ENCODE peak calls at places on chromosome X, in six cellular contexts. One of them, this sample, is unnamed.
A peak's percentile ranks its signal among the peaks of the same experiment; 100 is the strongest.

GRCh38 chrX:50707955-50708694 is 105.9 kb downstream of the SHROOM4 start:
- DNase-seq in A549: no peak
- DNase-seq in GF-D8: no peak
- DNase-seq in activated CD4-positive, alpha-beta T cell treated with anti-CD3 and anti-CD28 coated beads for 4 hours: no peak
- DNase-seq in AG10803: peak; percentile 63
- DNase-seq in stimulated activated CD4-positive, alpha-beta T cell treated with anti-CD3 and anti-CD28 coated beads, Interleukin-15, amount 100 ng/mL, for 1 hour: no peak
- DNase-seq in this sample: no peak

GRCh38 chrX:2650865-2651264 is 40.2 kb upstream of the CD99 start:
- DNase-seq in stimulated activated CD4-positive, alpha-beta T cell treated with anti-CD3 and anti-CD28 coated beads, Interleukin-15, amount 100 ng/mL, for 1 hour: no peak
- DNase-seq in GF-D8: no peak
- DNase-seq in AG10803: no peak
- DNase-seq in activated CD4-positive, alpha-beta T cell treated with anti-CD3 and anti-CD28 coated beads for 4 hours: no peak
- DNase-seq in A549: no peak
- DNase-seq in this sample: no peak

GRCh38 chrX:49829016-49829415 is at the start of gene PAGE4:
- DNase-seq in stimulated activated CD4-positive, alpha-beta T cell treated with anti-CD3 and anti-CD28 coated beads, Interleukin-15, amount 100 ng/mL, for 1 hour: no peak
- DNase-seq in activated CD4-positive, alpha-beta T cell treated with anti-CD3 and anti-CD28 coated beads for 4 hours: no peak
- DNase-seq in GF-D8: no peak
- DNase-seq in A549: peak; percentile 11
- DNase-seq in AG10803: no peak
- DNase-seq in this sample: no peak

GRCh38 chrX:41824551-41824950 is 98.8 kb downstream of the CASK start:
- DNase-seq in A549: peak; percentile 27
- DNase-seq in AG10803: peak; percentile 53
- DNase-seq in stimulated activated CD4-positive, alpha-beta T cell treated with anti-CD3 and anti-CD28 coated beads, Interleukin-15, amount 100 ng/mL, for 1 hour: no peak
- DNase-seq in activated CD4-positive, alpha-beta T cell treated with anti-CD3 and anti-CD28 coated beads for 4 hours: no peak
- DNase-seq in GF-D8: no peak
- DNase-seq in this sample: no peak

GRCh38 chrX:53084043-53084570 is 1.9 kb downstream of the TSPYL2 start:
- DNase-seq in GF-D8: no peak
- DNase-seq in activated CD4-positive, alpha-beta T cell treated with anti-CD3 and anti-CD28 coated beads for 4 hours: no peak
- DNase-seq in AG10803: no peak
- DNase-seq in A549: no peak
- DNase-seq in stimulated activated CD4-positive, alpha-beta T cell treated with anti-CD3 and anti-CD28 coated beads, Interleukin-15, amount 100 ng/mL, for 1 hour: no peak
- DNase-seq in this sample: no peak

GRCh38 chrX:130109429-130110378 is 593 bp downstream of the ELF4 start:
- DNase-seq in activated CD4-positive, alpha-beta T cell treated with anti-CD3 and anti-CD28 coated beads for 4 hours: no peak
- DNase-seq in stimulated activated CD4-positive, alpha-beta T cell treated with anti-CD3 and anti-CD28 coated beads, Interleukin-15, amount 100 ng/mL, for 1 hour: no peak
- DNase-seq in GF-D8: no peak
- DNase-seq in AG10803: peak; percentile 25
- DNase-seq in A549: peak; percentile 17
- DNase-seq in this sample: no peak

GRCh38 chrX:22272613-22273012 is at the start of gene CBLL2:
- DNase-seq in GF-D8: no peak
- DNase-seq in AG10803: no peak
- DNase-seq in A549: no peak
- DNase-seq in activated CD4-positive, alpha-beta T cell treated with anti-CD3 and anti-CD28 coated beads for 4 hours: no peak
- DNase-seq in stimulated activated CD4-positive, alpha-beta T cell treated with anti-CD3 and anti-CD28 coated beads, Interleukin-15, amount 100 ng/mL, for 1 hour: no peak
- DNase-seq in this sample: no peak

GRCh38 chrX:103362504-103362903 is 6.2 kb downstream of the TCEAL9 start:
- DNase-seq in stimulated activated CD4-positive, alpha-beta T cell treated with anti-CD3 and anti-CD28 coated beads, Interleukin-15, amount 100 ng/mL, for 1 hour: no peak
- DNase-seq in AG10803: peak; percentile 64
- DNase-seq in GF-D8: no peak
- DNase-seq in A549: peak; percentile 49
- DNase-seq in activated CD4-positive, alpha-beta T cell treated with anti-CD3 and anti-CD28 coated beads for 4 hours: no peak
- DNase-seq in this sample: no peak

GRCh38 chrX:108362026-108362425 is 76.2 kb downstream of the COL4A6 start:
- DNase-seq in A549: no peak
- DNase-seq in stimulated activated CD4-positive, alpha-beta T cell treated with anti-CD3 and anti-CD28 coated beads, Interleukin-15, amount 100 ng/mL, for 1 hour: no peak
- DNase-seq in GF-D8: no peak
- DNase-seq in activated CD4-positive, alpha-beta T cell treated with anti-CD3 and anti-CD28 coated beads for 4 hours: no peak
- DNase-seq in AG10803: no peak
- DNase-seq in this sample: no peak

GRCh38 chrX:134801267-134801666 is 143.0 kb upstream of the PLAC1 start:
- DNase-seq in AG10803: no peak
- DNase-seq in stimulated activated CD4-positive, alpha-beta T cell treated with anti-CD3 and anti-CD28 coated beads, Interleukin-15, amount 100 ng/mL, for 1 hour: no peak
- DNase-seq in GF-D8: no peak
- DNase-seq in A549: peak; percentile 10
- DNase-seq in activated CD4-positive, alpha-beta T cell treated with anti-CD3 and anti-CD28 coated beads for 4 hours: no peak
- DNase-seq in this sample: no peak

GRCh38 chrX:30957753-30958152 is 68.7 kb upstream of the TAB3 start:
- DNase-seq in AG10803: peak; percentile 59
- DNase-seq in stimulated activated CD4-positive, alpha-beta T cell treated with anti-CD3 and anti-CD28 coated beads, Interleukin-15, amount 100 ng/mL, for 1 hour: no peak
- DNase-seq in activated CD4-positive, alpha-beta T cell treated with anti-CD3 and anti-CD28 coated beads for 4 hours: no peak
- DNase-seq in GF-D8: no peak
- DNase-seq in A549: peak; percentile 37
- DNase-seq in this sample: no peak

GRCh38 chrX:71618303-71618721 is at the start of gene CXCR3:
- DNase-seq in A549: no peak
- DNase-seq in stimulated activated CD4-positive, alpha-beta T cell treated with anti-CD3 and anti-CD28 coated beads, Interleukin-15, amount 100 ng/mL, for 1 hour: peak; percentile 19
- DNase-seq in AG10803: no peak
- DNase-seq in GF-D8: peak; percentile 87
- DNase-seq in activated CD4-positive, alpha-beta T cell treated with anti-CD3 and anti-CD28 coated beads for 4 hours: peak; percentile 60
- DNase-seq in this sample: peak; percentile 52

GRCh38 chrX:13520931-13521330 is 48.5 kb upstream of the EGFL6 start:
- DNase-seq in stimulated activated CD4-positive, alpha-beta T cell treated with anti-CD3 and anti-CD28 coated beads, Interleukin-15, amount 100 ng/mL, for 1 hour: no peak
- DNase-seq in activated CD4-positive, alpha-beta T cell treated with anti-CD3 and anti-CD28 coated beads for 4 hours: no peak
- DNase-seq in AG10803: peak; percentile 70
- DNase-seq in A549: no peak
- DNase-seq in GF-D8: no peak
- DNase-seq in this sample: no peak

GRCh38 chrX:41332408-41332987 is 1.5 kb upstream of the DDX3X start:
- DNase-seq in A549: peak; percentile 49
- DNase-seq in GF-D8: no peak
- DNase-seq in AG10803: no peak
- DNase-seq in activated CD4-positive, alpha-beta T cell treated with anti-CD3 and anti-CD28 coated beads for 4 hours: no peak
- DNase-seq in stimulated activated CD4-positive, alpha-beta T cell treated with anti-CD3 and anti-CD28 coated beads, Interleukin-15, amount 100 ng/mL, for 1 hour: no peak
- DNase-seq in this sample: peak; percentile 55

GRCh38 chrX:32842053-32842452 is 369.3 kb downstream of the DMD start:
- DNase-seq in A549: no peak
- DNase-seq in AG10803: no peak
- DNase-seq in GF-D8: no peak
- DNase-seq in stimulated activated CD4-positive, alpha-beta T cell treated with anti-CD3 and anti-CD28 coated beads, Interleukin-15, amount 100 ng/mL, for 1 hour: no peak
- DNase-seq in activated CD4-positive, alpha-beta T cell treated with anti-CD3 and anti-CD28 coated beads for 4 hours: no peak
- DNase-seq in this sample: no peak

GRCh38 chrX:10619311-10620015 is 922 bp downstream of the MID1 start:
- DNase-seq in stimulated activated CD4-positive, alpha-beta T cell treated with anti-CD3 and anti-CD28 coated beads, Interleukin-15, amount 100 ng/mL, for 1 hour: no peak
- DNase-seq in A549: no peak
- DNase-seq in activated CD4-positive, alpha-beta T cell treated with anti-CD3 and anti-CD28 coated beads for 4 hours: no peak
- DNase-seq in GF-D8: no peak
- DNase-seq in AG10803: no peak
- DNase-seq in this sample: no peak

GRCh38 chrX:103530540-103530939 is 11.3 kb upstream of the RAB40A start:
- DNase-seq in GF-D8: no peak
- DNase-seq in A549: no peak
- DNase-seq in AG10803: peak; percentile 58
- DNase-seq in activated CD4-positive, alpha-beta T cell treated with anti-CD3 and anti-CD28 coated beads for 4 hours: no peak
- DNase-seq in stimulated activated CD4-positive, alpha-beta T cell treated with anti-CD3 and anti-CD28 coated beads, Interleukin-15, amount 100 ng/mL, for 1 hour: no peak
- DNase-seq in this sample: no peak

GRCh38 chrX:39750798-39751197 is 347.0 kb downstream of the BCOR start:
- DNase-seq in stimulated activated CD4-positive, alpha-beta T cell treated with anti-CD3 and anti-CD28 coated beads, Interleukin-15, amount 100 ng/mL, for 1 hour: no peak
- DNase-seq in A549: no peak
- DNase-seq in AG10803: no peak
- DNase-seq in GF-D8: peak; percentile 26
- DNase-seq in activated CD4-positive, alpha-beta T cell treated with anti-CD3 and anti-CD28 coated beads for 4 hours: no peak
- DNase-seq in this sample: no peak

GRCh38 chrX:30283456-30284200 is 25.6 kb downstream of the NR0B1 start:
- DNase-seq in A549: peak; percentile 93
- DNase-seq in AG10803: peak; percentile 82
- DNase-seq in stimulated activated CD4-positive, alpha-beta T cell treated with anti-CD3 and anti-CD28 coated beads, Interleukin-15, amount 100 ng/mL, for 1 hour: no peak
- DNase-seq in GF-D8: no peak
- DNase-seq in activated CD4-positive, alpha-beta T cell treated with anti-CD3 and anti-CD28 coated beads for 4 hours: no peak
- DNase-seq in this sample: no peak

GRCh38 chrX:16807548-16807947 is 21.3 kb downstream of the TXLNG start:
- DNase-seq in AG10803: peak; percentile 37
- DNase-seq in stimulated activated CD4-positive, alpha-beta T cell treated with anti-CD3 and anti-CD28 coated beads, Interleukin-15, amount 100 ng/mL, for 1 hour: no peak
- DNase-seq in A549: peak; percentile 12
- DNase-seq in activated CD4-positive, alpha-beta T cell treated with anti-CD3 and anti-CD28 coated beads for 4 hours: no peak
- DNase-seq in GF-D8: no peak
- DNase-seq in this sample: no peak

GRCh38 chrX:38117485-38117884 is 103.2 kb downstream of the SRPX start:
- DNase-seq in A549: no peak
- DNase-seq in GF-D8: no peak
- DNase-seq in activated CD4-positive, alpha-beta T cell treated with anti-CD3 and anti-CD28 coated beads for 4 hours: no peak
- DNase-seq in AG10803: no peak
- DNase-seq in stimulated activated CD4-positive, alpha-beta T cell treated with anti-CD3 and anti-CD28 coated beads, Interleukin-15, amount 100 ng/mL, for 1 hour: no peak
- DNase-seq in this sample: no peak

GRCh38 chrX:48992341-48992740 is 9.7 kb downstream of the GRIPAP1 start:
- DNase-seq in activated CD4-positive, alpha-beta T cell treated with anti-CD3 and anti-CD28 coated beads for 4 hours: no peak
- DNase-seq in stimulated activated CD4-positive, alpha-beta T cell treated with anti-CD3 and anti-CD28 coated beads, Interleukin-15, amount 100 ng/mL, for 1 hour: no peak
- DNase-seq in AG10803: no peak
- DNase-seq in GF-D8: no peak
- DNase-seq in A549: no peak
- DNase-seq in this sample: no peak

GRCh38 chrX:63961964-63962363 is 176.9 kb upstream of the ARHGEF9 start:
- DNase-seq in A549: no peak
- DNase-seq in AG10803: no peak
- DNase-seq in activated CD4-positive, alpha-beta T cell treated with anti-CD3 and anti-CD28 coated beads for 4 hours: no peak
- DNase-seq in stimulated activated CD4-positive, alpha-beta T cell treated with anti-CD3 and anti-CD28 coated beads, Interleukin-15, amount 100 ng/mL, for 1 hour: no peak
- DNase-seq in GF-D8: no peak
- DNase-seq in this sample: no peak

GRCh38 chrX:37796302-37796701 is 16.4 kb downstream of the CYBB start:
- DNase-seq in AG10803: no peak
- DNase-seq in activated CD4-positive, alpha-beta T cell treated with anti-CD3 and anti-CD28 coated beads for 4 hours: no peak
- DNase-seq in stimulated activated CD4-positive, alpha-beta T cell treated with anti-CD3 and anti-CD28 coated beads, Interleukin-15, amount 100 ng/mL, for 1 hour: no peak
- DNase-seq in A549: no peak
- DNase-seq in GF-D8: no peak
- DNase-seq in this sample: no peak

GRCh38 chrX:48531359-48531954 is 8.1 kb upstream of the TBC1D25 start:
- DNase-seq in stimulated activated CD4-positive, alpha-beta T cell treated with anti-CD3 and anti-CD28 coated beads, Interleukin-15, amount 100 ng/mL, for 1 hour: no peak
- DNase-seq in A549: peak; percentile 70
- DNase-seq in AG10803: peak; percentile 81
- DNase-seq in GF-D8: no peak
- DNase-seq in activated CD4-positive, alpha-beta T cell treated with anti-CD3 and anti-CD28 coated beads for 4 hours: no peak
- DNase-seq in this sample: no peak

GRCh38 chrX:31228415-31228832 is 156.6 kb upstream of the FTHL17 start:
- DNase-seq in stimulated activated CD4-positive, alpha-beta T cell treated with anti-CD3 and anti-CD28 coated beads, Interleukin-15, amount 100 ng/mL, for 1 hour: no peak
- DNase-seq in GF-D8: no peak
- DNase-seq in activated CD4-positive, alpha-beta T cell treated with anti-CD3 and anti-CD28 coated beads for 4 hours: no peak
- DNase-seq in AG10803: peak; percentile 94
- DNase-seq in A549: no peak
- DNase-seq in this sample: no peak

GRCh38 chrX:287670-288069 is 6.5 kb downstream of the PLCXD1 start:
- DNase-seq in stimulated activated CD4-positive, alpha-beta T cell treated with anti-CD3 and anti-CD28 coated beads, Interleukin-15, amount 100 ng/mL, for 1 hour: no peak
- DNase-seq in AG10803: no peak
- DNase-seq in A549: no peak
- DNase-seq in activated CD4-positive, alpha-beta T cell treated with anti-CD3 and anti-CD28 coated beads for 4 hours: no peak
- DNase-seq in GF-D8: no peak
- DNase-seq in this sample: no peak

GRCh38 chrX:31260351-31260750 is 188.5 kb upstream of the FTHL17 start:
- DNase-seq in GF-D8: no peak
- DNase-seq in A549: no peak
- DNase-seq in activated CD4-positive, alpha-beta T cell treated with anti-CD3 and anti-CD28 coated beads for 4 hours: no peak
- DNase-seq in AG10803: peak; percentile 31
- DNase-seq in stimulated activated CD4-positive, alpha-beta T cell treated with anti-CD3 and anti-CD28 coated beads, Interleukin-15, amount 100 ng/mL, for 1 hour: no peak
- DNase-seq in this sample: no peak